ENCODE peak calls at places on chromosome 22, in nine cellular contexts. A is colonic mucosa; M is stimulated activated CD4-positive, alpha-beta T cell treated with anti-CD3 and anti-CD28 coated beads, Interleukin-12 subunit alpha, Interleukin-12 subunit beta, amount 100 ng/mL, for 4 hours; C is type B pancreatic cell; K is neural crest cell; E is activated gamma-delta T cell treated with anti-CD3 and anti-CD28 coated beads, Interleukin-2, amount 50 U/mL, for 16 hours; J is tibial artery; W is SK-N-DZ; T is lung microvascular endothelial cell. Q is an unnamed sample.

GRCh38 chr22:38618258-38618657 is 37.9 kb downstream of the FAM227A start:
- DNase-seq in C (no peak), W (no peak), J (no peak), M (no peak), E (no peak), T (no peak), A (no peak), K (no peak), Q (no peak)

GRCh38 chr22:34236527-34236926 is 316.3 kb upstream of the LARGE1 start:
- DNase-seq in K (no peak), T (no peak), C (no peak), E (no peak), J (no peak), A (no peak), M (no peak), W (no peak), Q (no peak)

GRCh38 chr22:23215294-23216204 is 35.2 kb downstream of the BCR start:
- DNase-seq in J (peak), K (no peak), C (no peak), T (peak), E (no peak), W (no peak), M (no peak), A (no peak), Q (no peak)

GRCh38 chr22:38850941-38851849 is 7.4 kb upstream of the NPTXR start:
- DNase-seq in A (no peak), M (no peak), W (no peak), K (no peak), J (no peak), E (no peak), T (peak), C (no peak), Q (no peak)

GRCh38 chr22:27218521-27218920 is 561.1 kb downstream of the MIAT start:
- DNase-seq in J (no peak), C (no peak), W (no peak), K (no peak), T (no peak), M (no peak), A (no peak), E (no peak), Q (no peak)

GRCh38 chr22:24937114-24937513 is 9.4 kb downstream of the LHFPL7 start:
- DNase-seq in J (no peak), E (no peak), T (peak), A (no peak), M (no peak), W (peak), K (peak), C (no peak), Q (no peak)

GRCh38 chr22:37633082-37633692 is 6.3 kb upstream of the SH3BP1 start:
- DNase-seq in C (no peak), J (no peak), W (no peak), A (no peak), K (no peak), M (no peak), E (no peak), T (no peak), Q (no peak)

GRCh38 chr22:19691721-19692341 is 22.5 kb upstream of the SEPTIN5 start:
- DNase-seq in A (no peak), E (no peak), J (no peak), K (no peak), M (no peak), C (no peak), T (peak), W (no peak), Q (peak)

GRCh38 chr22:30948930-30949342 is 19.6 kb downstream of the MORC2 start:
- DNase-seq in K (no peak), M (no peak), W (no peak), T (peak), E (no peak), J (no peak), C (no peak), A (no peak), Q (no peak)

GRCh38 chr22:39717099-39717498 is 146.5 kb downstream of the CACNA1I start:
- DNase-seq in E (no peak), C (no peak), T (no peak), J (no peak), A (no peak), K (peak), W (no peak), M (no peak), Q (no peak)

GRCh38 chr22:20531404-20532181 is 24.2 kb downstream of the MED15 start:
- DNase-seq in W (no peak), A (peak), M (no peak), C (no peak), E (no peak), T (peak), K (no peak), J (peak), Q (peak)

GRCh38 chr22:24433868-24434471 is 6.6 kb downstream of the ADORA2A start:
- DNase-seq in A (no peak), T (peak), J (no peak), K (no peak), C (no peak), W (no peak), E (no peak), M (peak), Q (no peak)

GRCh38 chr22:17706451-17706900 is 67.8 kb downstream of the BID start:
- DNase-seq in T (peak), M (peak), A (peak), J (peak), E (peak), C (no peak), K (no peak), W (no peak), Q (no peak)

GRCh38 chr22:22745225-22746060 is 101.0 kb downstream of the GGTLC2 start:
- DNase-seq in W (no peak), C (no peak), J (no peak), M (peak), A (peak), E (no peak), K (peak), T (no peak), Q (peak)

GRCh38 chr22:20299736-20300136 is 20.1 kb downstream of the DGCR6L start:
- DNase-seq in K (no peak), T (peak), M (no peak), E (no peak), C (no peak), A (no peak), J (no peak), W (no peak), Q (no peak)

GRCh38 chr22:19986011-19986409 is 30.6 kb downstream of the ARVCF start:
- DNase-seq in J (no peak), T (no peak), M (no peak), C (no peak), W (no peak), K (no peak), E (no peak), A (no peak), Q (no peak)

GRCh38 chr22:20324139-20324516 is 4.3 kb upstream of the DGCR6L start:
- DNase-seq in T (no peak), E (no peak), A (no peak), J (no peak), C (no peak), M (no peak), K (no peak), W (peak), Q (no peak)

GRCh38 chr22:48829908-48830307 is 997.8 kb downstream of the BRD1 start:
- DNase-seq in J (no peak), A (no peak), K (no peak), E (no peak), M (no peak), C (no peak), W (no peak), T (no peak), Q (no peak)

GRCh38 chr22:36395922-36396321 is 8.2 kb upstream of the MYH9 start:
- DNase-seq in M (no peak), E (no peak), C (no peak), W (no peak), K (no peak), J (no peak), A (no peak), T (no peak), Q (no peak)

GRCh38 chr22:44147821-44148574 is 32.7 kb upstream of the PARVG start:
- DNase-seq in A (no peak), W (no peak), J (no peak), E (no peak), T (no peak), K (no peak), C (no peak), M (no peak), Q (peak)

GRCh38 chr22:25518000-25518663 is 46.3 kb upstream of the GRK3 start:
- DNase-seq in C (no peak), E (no peak), W (no peak), M (no peak), A (no peak), K (no peak), T (no peak), J (no peak), Q (no peak)

GRCh38 chr22:45296628-45297297 is 12.0 kb downstream of the UPK3A start:
- DNase-seq in M (no peak), W (no peak), T (no peak), A (no peak), K (no peak), J (no peak), C (no peak), E (no peak), Q (no peak)

GRCh38 chr22:21102659-21103267 is 57.0 kb downstream of the LRRC74B start:
- DNase-seq in T (peak), C (peak), K (peak), W (peak), E (peak), M (peak), J (peak), A (peak), Q (peak)

GRCh38 chr22:41534219-41534618 is 10.1 kb downstream of the POLR3H start:
- DNase-seq in C (no peak), A (no peak), T (no peak), E (no peak), W (no peak), K (no peak), M (no peak), J (no peak), Q (no peak)

GRCh38 chr22:36641902-36642640 is 61.5 kb downstream of the CACNG2 start:
- DNase-seq in C (no peak), J (no peak), K (no peak), M (no peak), T (no peak), E (no peak), W (no peak), A (no peak), Q (no peak)

GRCh38 chr22:18067548-18068341 is 10.0 kb upstream of the PEX26 start:
- DNase-seq in E (no peak), M (no peak), T (no peak), C (no peak), K (no peak), W (no peak), A (no peak), J (no peak), Q (no peak)

GRCh38 chr22:31630331-31631329 is 31.4 kb downstream of the PISD start:
- DNase-seq in W (peak), T (peak), M (peak), C (peak), A (peak), E (peak), K (peak), J (peak), Q (peak)

GRCh38 chr22:27697888-27698287 is 103.7 kb downstream of the MN1 start:
- DNase-seq in M (no peak), C (no peak), T (no peak), K (no peak), E (no peak), A (no peak), J (no peak), W (no peak), Q (no peak)

Q was measured in nephron progenitor cell.